ENCODE peak calls at places on chromosomes 3 and 15, in four cellular contexts. F, W, M and C are unnamed samples. For H3K4me1 and H3K36me3, the result is how much of the 10 kb centered on the place peaks cover.

GRCh38 chr3:39447637-39448483 is 19.6 kb upstream of the MOBP start:
- DNase-seq in F (peak), W (peak), M (peak), C (peak)

GRCh38 chr3:95627697-95628096 is 1186.7 kb upstream of the EPHA6 start:
- DNase-seq in F (no peak), W (no peak), M (no peak), C (no peak)

GRCh38 chr3:158205994-158206393 is 96.1 kb downstream of the RSRC1 start:
- DNase-seq in F (no peak), W (peak), M (no peak), C (no peak)

GRCh38 chr3:120350431-120350941 is 1.3 kb upstream of the LRRC58 start:
- DNase-seq in F (no peak), W (peak), M (peak), C (peak)

GRCh38 chr3:24773798-24774197 is 279.1 kb upstream of the THRB start:
- DNase-seq in F (peak), W (peak), M (peak), C (peak)

GRCh38 chr3:72018339-72018984 is 233.5 kb upstream of the PROK2 start:
- DNase-seq in F (peak), W (no peak), M (no peak), C (no peak)

GRCh38 chr15:86178845-86179244 is 99.2 kb downstream of the AGBL1 start:
- DNase-seq in F (peak), W (no peak), M (no peak), C (no peak)

GRCh38 chr3:197458179-197458707 is 97.5 kb downstream of the BDH1 start:
- DNase-seq in F (no peak), W (no peak), M (no peak), C (no peak)

GRCh38 chr15:38882226-38882625 is 317.6 kb upstream of the RASGRP1 start:
- DNase-seq in F (no peak), W (no peak), M (no peak), C (no peak)
- H3K4me1 ChIP-seq in F (under half), W (under half), M (under half), C (half or more)

DNA sequence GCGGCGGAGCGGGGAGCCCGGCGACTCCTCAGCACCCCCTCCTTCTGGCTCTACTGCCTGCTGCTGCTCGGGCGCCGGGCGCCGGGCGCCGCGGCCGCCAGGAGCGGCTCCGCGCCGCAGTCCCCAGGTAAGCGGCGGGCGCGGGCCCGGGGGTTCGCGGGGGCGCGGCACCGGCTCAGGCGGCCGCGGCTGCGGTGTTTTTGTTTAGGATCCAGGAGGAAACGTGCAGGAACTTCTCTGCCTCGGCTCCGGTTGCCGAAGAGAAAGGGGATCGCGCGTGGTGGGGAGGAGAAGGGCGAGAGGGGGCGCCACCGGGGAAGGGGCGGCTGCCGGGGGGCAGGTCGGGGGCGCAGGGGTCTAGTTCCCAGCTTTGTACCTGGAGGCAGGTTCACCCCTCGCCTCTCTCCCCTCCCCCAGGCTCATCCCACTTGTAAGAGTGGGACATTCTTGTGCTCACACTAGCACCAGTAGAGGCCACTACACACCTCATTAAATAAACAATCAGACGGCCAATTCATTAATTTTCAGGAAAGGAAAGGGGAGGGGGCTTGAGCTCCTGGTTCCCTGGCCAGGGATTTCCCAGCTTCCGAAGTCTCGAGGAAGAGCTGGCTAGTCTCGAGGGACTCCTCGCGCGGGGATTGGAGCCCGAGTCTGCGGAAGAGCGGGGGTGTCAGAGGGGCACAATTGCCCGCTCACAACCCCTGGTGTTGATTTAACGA is 575 bp downstream of the NEO1 start:
- DNase-seq in F (peak), W (peak), M (peak), C (peak)
- H3K9ac ChIP-seq in F (peak), W (peak), M (peak), C (peak)

GRCh38 chr15:89303986-89304385 is 30.6 kb downstream of the POLG start:
- DNase-seq in F (no peak), W (no peak), M (no peak), C (no peak)
- H3K36me3 ChIP-seq in F (under half), W (under half), M (under half), C (under half)

GRCh38 chr3:188156051-188156450 is 2.1 kb downstream of the LPP start:
- DNase-seq in F (no peak), W (no peak), M (no peak), C (no peak)

GRCh38 chr3:188157971-188158370 is 4.0 kb downstream of the LPP start:
- DNase-seq in F (no peak), W (no peak), M (no peak), C (no peak)

GRCh38 chr3:188160751-188161150 is 6.8 kb downstream of the LPP start:
- DNase-seq in F (no peak), W (no peak), M (no peak), C (no peak)

GRCh38 chr3:188157407-188157806 is 3.5 kb downstream of the LPP start:
- DNase-seq in F (no peak), W (no peak), M (no peak), C (no peak)

DNA sequence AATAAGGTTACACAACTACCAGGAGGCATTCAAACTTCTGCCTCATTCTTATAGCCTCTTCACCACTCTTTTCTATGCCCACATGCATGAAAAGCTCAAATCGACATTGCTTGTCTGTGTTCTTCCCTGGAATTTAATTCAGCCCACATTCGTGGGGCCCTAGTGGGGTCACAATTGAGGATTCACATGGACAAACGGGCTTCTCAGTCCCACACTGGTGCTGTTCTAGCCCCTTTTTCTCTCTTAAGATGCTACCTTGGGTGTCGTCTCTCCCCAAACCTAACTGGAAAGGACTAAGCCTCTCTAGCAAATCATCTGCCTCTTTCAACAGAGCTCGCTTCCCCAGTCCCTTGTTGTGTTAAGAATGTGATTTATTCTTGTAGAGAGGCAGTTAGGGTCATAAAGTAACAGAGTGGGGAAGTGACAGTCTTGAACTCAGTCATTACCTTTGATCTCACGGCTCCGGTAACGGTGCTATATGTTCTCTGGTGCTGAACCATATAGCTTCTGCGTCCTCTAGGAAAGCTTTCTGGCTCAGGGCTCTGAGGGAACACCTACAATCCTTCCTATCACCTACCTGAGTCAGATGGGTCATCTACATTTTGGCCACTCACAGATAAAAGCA is 4.9 kb downstream of the LPP start:
- DNase-seq in F (no peak), W (no peak), M (no peak), C (no peak)
- H3K4me1 ChIP-seq in F (under half), W (under half), M (under half), C (under half)

GRCh38 chr15:70435369-70435768 is 328.0 kb downstream of the UACA start:
- DNase-seq in F (no peak), W (no peak), M (no peak), C (no peak)
- H3K9ac ChIP-seq in F (no peak), W (no peak), M (no peak), C (no peak)

DNA sequence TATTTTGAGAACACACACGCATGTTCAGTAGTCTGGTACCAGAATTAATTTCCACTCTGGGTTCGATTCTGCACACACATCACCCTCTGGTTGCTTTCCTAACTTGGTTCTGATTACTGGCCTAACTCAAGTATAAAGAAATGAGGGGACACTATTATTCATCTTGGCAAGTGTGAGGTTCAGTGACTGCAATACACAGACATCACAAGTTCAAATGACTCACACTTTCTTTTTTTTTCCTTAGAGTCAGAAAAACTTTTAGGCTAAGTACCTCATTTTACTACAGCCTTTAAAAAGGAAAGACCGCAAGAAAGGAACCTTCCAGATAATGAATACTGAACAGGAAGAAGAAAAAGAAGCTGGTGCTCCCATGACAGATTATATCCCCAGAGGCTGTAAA is 37.3 kb upstream of the LDHAL6B start:
- DNase-seq in F (no peak), W (peak), M (peak), C (peak)
- H3K36me3 ChIP-seq in F (under half), W (under half), M (under half), C (under half)

DNA sequence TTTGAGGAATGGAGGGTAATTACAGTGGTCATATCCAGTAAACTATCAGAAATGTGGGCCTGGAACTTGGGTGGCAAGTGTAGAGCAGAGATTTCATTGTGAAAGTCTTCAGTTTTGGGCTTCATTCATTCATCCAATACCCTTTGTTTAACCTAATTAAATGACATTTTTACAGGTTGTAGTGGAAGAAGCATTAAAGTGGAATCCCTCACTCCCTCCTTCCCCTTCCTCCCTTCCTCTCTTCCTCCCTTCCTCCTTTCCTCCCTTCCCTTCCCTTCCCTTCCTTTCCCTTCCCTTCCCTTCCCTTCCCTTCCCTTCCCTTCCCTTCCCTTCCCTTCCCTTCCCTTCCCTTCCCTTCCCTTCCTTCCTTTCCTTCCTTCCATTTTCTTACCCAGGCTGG is 219.3 kb downstream of the PDCD6IP start:
- DNase-seq in F (no peak), W (no peak), M (no peak), C (no peak)
- H3K4me1 ChIP-seq in F (under half), W (under half), M (under half), C (under half)

GRCh38 chr3:172177046-172177445 is 137.7 kb downstream of the FNDC3B start:
- DNase-seq in F (no peak), W (peak), M (peak), C (peak)

GRCh38 chr3:172174396-172175253 is 135.2 kb downstream of the FNDC3B start:
- DNase-seq in F (peak), W (peak), M (peak), C (no peak)

GRCh38 chr3:172173316-172174271 is 134.2 kb downstream of the FNDC3B start:
- DNase-seq in F (no peak), W (no peak), M (no peak), C (no peak)

GRCh38 chr3:172176385-172176784 is 137.0 kb downstream of the FNDC3B start:
- DNase-seq in F (peak), W (no peak), M (no peak), C (no peak)

GRCh38 chr3:172175254-172175599 is 135.8 kb downstream of the FNDC3B start:
- DNase-seq in F (no peak), W (no peak), M (no peak), C (no peak)
- H3K9ac ChIP-seq in F (no peak), W (no peak), M (peak), C (no peak)

GRCh38 chr15:51866161-51866560 is 36.7 kb downstream of the TMOD3 start:
- DNase-seq in F (no peak), W (no peak), M (no peak), C (no peak)

GRCh38 chr15:51864408-51865056 is 35.1 kb downstream of the TMOD3 start:
- DNase-seq in F (no peak), W (peak), M (peak), C (no peak)

GRCh38 chr15:51865291-51865690 is 35.8 kb downstream of the TMOD3 start:
- DNase-seq in F (no peak), W (no peak), M (no peak), C (no peak)

GRCh38 chr15:51861557-51862350 is 32.3 kb downstream of the TMOD3 start:
- DNase-seq in F (no peak), W (no peak), M (no peak), C (no peak)

GRCh38 chr15:51863131-51863530 is 33.7 kb downstream of the TMOD3 start:
- DNase-seq in F (no peak), W (no peak), M (no peak), C (no peak)
- H3K36me3 ChIP-seq in F (under half), W (under half), M (under half), C (under half)